ENCODE peak calls at places on chromosomes 2 and 18, in six cellular contexts. K is A549, N is stomach, V is tibial artery, C is HCT116, P is GM12865. U is an unnamed sample.
A peak's percentile ranks its signal among the peaks of the same experiment; 100 is the strongest.

GRCh38 chr2:155169317-155169716 is 470.8 kb downstream of the KCNJ3 start:
- DNase-seq in K (no peak), N (no peak), V (no peak), C (no peak), P (no peak), U (no peak)

GRCh38 chr2:145777297-145777696 is 1257.4 kb upstream of the ZEB2 start:
- DNase-seq in K (no peak), N (no peak), V (no peak), C (no peak), P (no peak), U (peak; percentile 35)

GRCh38 chr2:193523662-193524061 is 1328.9 kb upstream of the TMEFF2 start:
- DNase-seq in K (no peak), N (no peak), V (no peak), C (no peak), P (no peak), U (no peak)

GRCh38 chr2:36300697-36301096 is 54.9 kb upstream of the CRIM1 start:
- DNase-seq in K (no peak), N (no peak), V (no peak), C (no peak), P (peak; percentile 44), U (no peak)

GRCh38 chr2:92326-92725 is 46.0 kb upstream of the FAM110C start:
- DNase-seq in K (no peak), N (no peak), V (no peak), C (no peak), P (no peak), U (no peak)

GRCh38 chr2:16181062-16181740 is 240.9 kb downstream of the MYCN start:
- DNase-seq in K (no peak), N (peak; percentile 82), V (no peak), C (no peak), P (no peak), U (no peak)

GRCh38 chr2:120231974-120232635 is 8.9 kb upstream of the TMEM185B start:
- DNase-seq in K (no peak), N (peak; percentile 60), V (no peak), C (no peak), P (peak; percentile 95), U (no peak)

GRCh38 chr2:215598376-215598975 is 162.6 kb upstream of the FN1 start:
- DNase-seq in K (no peak), N (no peak), V (no peak), C (no peak), P (no peak), U (peak; percentile 88)

GRCh38 chr2:161842751-161843433 is 218.7 kb downstream of the SLC4A10 start:
- DNase-seq in K (no peak), N (no peak), V (no peak), C (no peak), P (no peak), U (peak; percentile 2)

GRCh38 chr18:59715966-59716369 is 18.7 kb upstream of the CCBE1 start:
- DNase-seq in K (peak; percentile 40), N (no peak), V (no peak), C (peak; percentile 8), P (no peak), U (peak; percentile 54)

GRCh38 chr2:200320344-200320743 is 13.9 kb downstream of the SPATS2L start:
- DNase-seq in K (no peak), N (no peak), V (no peak), C (no peak), P (no peak), U (no peak)

GRCh38 chr2:102159295-102159694 is 16.7 kb downstream of the IL1R1 start:
- DNase-seq in K (no peak), N (no peak), V (no peak), C (no peak), P (no peak), U (no peak)

GRCh38 chr2:47499621-47500309 is 96.8 kb downstream of the MSH2 start:
- DNase-seq in K (no peak), N (no peak), V (no peak), C (no peak), P (no peak), U (no peak)

DNA sequence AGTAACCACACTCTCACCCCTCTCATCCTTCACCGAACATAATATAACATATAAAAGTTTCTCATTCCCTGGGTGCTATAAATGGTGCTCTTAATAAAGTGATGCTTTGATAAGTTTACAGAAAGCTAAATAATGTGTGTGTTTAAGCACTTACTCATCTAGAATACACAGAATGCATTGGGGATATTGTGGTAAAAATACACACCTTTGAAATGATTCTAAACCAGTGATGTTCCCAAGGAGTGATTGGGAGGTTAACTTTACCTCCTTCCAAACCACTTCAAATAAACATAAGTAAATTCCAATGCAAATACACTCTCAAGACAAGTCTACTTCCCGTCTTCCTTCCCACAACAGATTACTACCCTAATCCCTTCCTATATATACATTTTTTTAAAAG is 85.3 kb upstream of the TWSG1 start:
- DNase-seq in K (no peak), N (no peak), V (no peak), C (no peak), P (no peak), U (no peak)
- H3K4me3 ChIP-seq in K (no peak overlapping the region), N (no peak overlapping the region), V (no peak overlapping the region), C (no peak overlapping the region), P (no peak overlapping the region), U (no peak overlapping the region)

DNA sequence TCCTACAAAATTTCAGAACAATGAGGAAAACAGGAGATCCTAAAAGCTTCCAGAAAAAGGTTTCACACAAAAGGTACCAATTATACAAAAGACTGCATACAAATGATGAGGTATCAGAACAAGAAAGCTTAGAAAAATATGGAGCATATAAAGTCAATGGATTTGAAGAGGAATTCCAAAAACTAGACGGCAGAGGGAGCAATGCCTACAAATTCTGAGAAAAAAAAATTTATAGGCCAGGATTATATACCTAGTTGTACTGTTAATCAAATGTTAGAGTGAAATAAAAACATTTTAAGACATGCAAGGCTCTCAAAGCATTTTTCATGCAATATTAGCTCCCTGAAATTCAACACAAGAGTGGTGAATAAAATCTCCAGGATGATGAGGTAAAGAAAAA is 106.2 kb downstream of the ZRANB3 start:
- DNase-seq in K (no peak), N (no peak), V (no peak), C (peak; percentile 4), P (no peak), U (no peak)
- TF ChIP-seq CTCF in K (no peak), N (no peak), V (no peak), C (peak; percentile 13), P (no peak), U (no peak)

GRCh38 chr18:13240060-13240725 is 21.6 kb downstream of the LDLRAD4 start:
- DNase-seq in K (no peak), N (no peak), V (peak; percentile 14), C (no peak), P (no peak), U (no peak)
- H3K4me3 ChIP-seq in K (no peak overlapping the region), N (no peak overlapping the region), V (no peak overlapping the region), C (no peak overlapping the region), P (no peak overlapping the region), U (no peak overlapping the region)

DNA sequence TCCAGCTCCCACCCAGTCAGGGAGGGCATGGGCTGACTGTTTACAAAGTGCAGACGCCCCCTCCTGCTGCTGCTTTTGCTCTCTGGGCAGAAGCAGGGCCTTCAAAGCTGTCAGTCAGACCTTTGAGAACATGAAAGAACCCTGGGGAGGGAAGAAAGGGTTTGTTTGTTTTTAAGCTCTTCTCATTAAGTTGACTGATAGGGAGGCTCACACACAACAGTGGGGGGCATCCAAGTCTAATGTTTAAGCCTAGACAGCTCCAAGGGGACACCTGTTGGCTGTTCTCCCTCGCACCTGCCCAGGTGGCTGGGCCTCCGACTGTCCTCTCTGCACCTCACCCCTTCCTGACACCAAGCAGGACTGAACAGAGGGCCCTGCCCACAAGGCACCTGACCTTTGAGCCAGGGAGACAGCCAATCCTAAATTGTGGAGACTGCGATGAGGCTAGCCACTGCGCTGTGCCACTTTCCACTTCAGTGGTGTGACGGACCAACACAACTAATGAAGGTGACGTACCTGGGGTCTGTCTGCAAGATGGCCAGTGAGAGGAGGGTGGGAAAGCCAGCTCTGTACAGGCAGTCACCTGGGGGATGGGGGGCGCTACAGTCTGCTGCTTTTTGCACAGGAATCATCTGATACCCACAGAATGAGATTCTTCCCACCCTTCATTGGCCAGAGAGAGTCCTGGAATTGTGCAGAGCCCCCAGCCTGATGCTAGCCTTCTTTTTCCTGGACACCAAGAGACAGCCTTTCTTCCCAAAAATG is 16.3 kb downstream of the ST6GAL2 start:
- DNase-seq in K (no peak), N (no peak), V (no peak), C (no peak), P (no peak), U (no peak)
- TF ChIP-seq CTCF in K (no peak), N (no peak), V (no peak), C (no peak), P (no peak), U (no peak)

GRCh38 chr2:45890094-45890646 is 238.7 kb downstream of the PRKCE start:
- DNase-seq in K (no peak), N (no peak), V (no peak), C (no peak), P (no peak), U (no peak)
- H3K4me3 ChIP-seq in K (no peak overlapping the region), N (no peak overlapping the region), V (no peak overlapping the region), C (no peak overlapping the region), P (no peak overlapping the region), U (no peak overlapping the region)

GRCh38 chr2:25338401-25338800 is 3.3 kb downstream of the DNMT3A start:
- DNase-seq in K (no peak), N (no peak), V (no peak), C (no peak), P (no peak), U (no peak)

GRCh38 chr2:25340340-25340886 is 1.3 kb downstream of the DNMT3A start:
- DNase-seq in K (no peak), N (no peak), V (no peak), C (no peak), P (peak; percentile 21), U (no peak)

GRCh38 chr2:25339121-25339738 is 2.5 kb downstream of the DNMT3A start:
- DNase-seq in K (no peak), N (no peak), V (no peak), C (no peak), P (no peak), U (no peak)

GRCh38 chr2:25341031-25341727 is 546 bp downstream of the DNMT3A start:
- DNase-seq in K (no peak), N (peak; percentile 34), V (no peak), C (no peak), P (peak; percentile 26), U (no peak)

GRCh38 chr2:25339791-25340339 is 1.9 kb downstream of the DNMT3A start:
- DNase-seq in K (no peak), N (peak; percentile 51), V (peak; percentile 26), C (no peak), P (no peak), U (no peak)
- TF ChIP-seq CTCF in K (no peak), N (no peak), V (no peak), C (no peak), P (no peak), U (no peak)

GRCh38 chr18:55406374-55407045 is 181.5 kb downstream of the TCF4 start:
- DNase-seq in K (no peak), N (no peak), V (no peak), C (no peak), P (no peak), U (no peak)
- H3K4me3 ChIP-seq in K (no peak overlapping the region), N (no peak overlapping the region), V (no peak overlapping the region), C (no peak overlapping the region), P (no peak overlapping the region), U (no peak overlapping the region)

U was measured in HFF-Myc.